ENCODE peak calls at places on chromosomes 5 and 9, in seven cellular contexts. Z, F, J, V, O, P and E are unnamed samples.

GRCh38 chr5:115575167-115576070 is 26.9 kb downstream of the TICAM2 start:
- DNase-seq in F (no peak), J (no peak), P (no peak), Z (peak; percentile 87), V (peak; percentile 72), O (no peak), E (no peak)

GRCh38 chr9:11992866-11993265 is 700.3 kb upstream of the TYRP1 start:
- DNase-seq in F (peak; percentile 39), V (peak; percentile 20), O (no peak), J (no peak), Z (no peak), P (no peak), E (no peak)

GRCh38 chr5:73135429-73136276 is 15.3 kb downstream of the TMEM171 start:
- DNase-seq in V (peak; percentile 45), P (peak; percentile 53), O (no peak), F (no peak), Z (peak; percentile 42), J (peak; percentile 93), E (no peak)

GRCh38 chr5:157540707-157541451 is 34.7 kb downstream of the ADAM19 start:
- DNase-seq in P (no peak), J (peak; percentile 67), V (peak; percentile 81), O (no peak), Z (peak; percentile 84), F (no peak), E (no peak)

GRCh38 chr5:173798127-173798810 is 89.9 kb upstream of the CPEB4 start:
- DNase-seq in V (no peak), Z (no peak), O (no peak), J (no peak), P (no peak), F (no peak), E (no peak)

GRCh38 chr5:9423611-9424010 is 122.3 kb downstream of the SEMA5A start:
- DNase-seq in V (peak; percentile 53), F (no peak), O (no peak), P (no peak), J (peak; percentile 38), Z (peak; percentile 69), E (no peak)

GRCh38 chr5:140977003-140977402 is 10.7 kb downstream of the PCDHAC2 start:
- DNase-seq in V (peak; percentile 53), J (no peak), P (no peak), F (no peak), O (no peak), Z (no peak), E (no peak)

GRCh38 chr5:127885176-127885575 is 182.0 kb downstream of the CCDC192 start:
- DNase-seq in F (no peak), J (no peak), Z (no peak), P (no peak), V (no peak), O (no peak), E (no peak)

GRCh38 chr5:175351126-175351525 is 92.9 kb downstream of the DRD1 start:
- DNase-seq in F (no peak), Z (no peak), P (no peak), V (no peak), J (no peak), O (no peak), E (no peak)

GRCh38 chr9:128120061-128120740 is 7.3 kb downstream of the PTGES2 start:
- DNase-seq in O (no peak), Z (no peak), P (no peak), J (no peak), F (no peak), V (no peak), E (no peak)

GRCh38 chr5:5422819-5423515 is 490 bp downstream of the ICE1 start:
- DNase-seq in J (no peak), Z (no peak), V (peak; percentile 24), F (no peak), P (no peak), O (no peak), E (no peak)

GRCh38 chr9:68704804-68705635 is at the start of gene PIP5K1B:
- DNase-seq in P (peak; percentile 81), J (peak; percentile 89), V (peak; percentile 54), F (peak; percentile 71), O (peak; percentile 84), Z (peak; percentile 29), E (peak; percentile 82)

GRCh38 chr9:94613003-94613402 is 19.4 kb upstream of the FBP2 start:
- DNase-seq in J (peak; percentile 24), F (no peak), Z (no peak), P (no peak), O (no peak), V (no peak), E (no peak)

GRCh38 chr9:124066783-124067563 is 55.4 kb downstream of the LHX2 start:
- DNase-seq in P (no peak), Z (no peak), J (no peak), O (peak; percentile 7), F (no peak), V (no peak), E (no peak)

GRCh38 chr9:96022445-96023031 is 147.0 kb downstream of the ERCC6L2 start:
- DNase-seq in Z (no peak), O (no peak), V (no peak), P (peak; percentile 80), J (peak; percentile 75), F (peak; percentile 36), E (peak; percentile 64)

GRCh38 chr9:133907302-133907880 is 84.7 kb downstream of the VAV2 start:
- DNase-seq in O (no peak), V (no peak), P (no peak), Z (no peak), J (no peak), F (no peak), E (no peak)

GRCh38 chr5:103262422-103262871 is 3.9 kb downstream of the MACIR start:
- DNase-seq in V (peak; percentile 23), P (no peak), J (no peak), Z (peak; percentile 32), O (no peak), F (no peak), E (no peak)

GRCh38 chr5:154528005-154528594 is 50.1 kb upstream of the HAND1 start:
- DNase-seq in F (no peak), O (no peak), Z (no peak), J (no peak), P (no peak), V (no peak), E (no peak)

DNA sequence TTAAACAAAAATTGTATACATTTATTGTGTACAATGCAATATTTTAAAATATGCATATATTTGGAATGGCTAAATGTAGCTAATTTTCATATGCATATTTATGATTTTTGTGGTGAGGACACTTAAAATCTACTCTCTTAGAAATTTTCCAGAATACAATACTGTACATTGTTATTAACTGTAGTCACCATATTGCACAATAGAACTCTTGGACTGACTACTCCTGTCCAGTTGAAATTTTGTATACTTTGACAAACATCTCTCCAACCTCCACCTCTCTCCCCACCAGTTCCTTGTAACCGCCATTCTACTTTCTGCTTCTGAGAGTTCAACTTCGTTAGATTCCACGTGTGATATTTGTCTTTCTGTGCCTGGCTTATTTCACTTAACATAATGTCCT is 49.2 kb upstream of the TAF11L2 start:
- DNase-seq in O (no peak), P (no peak), F (no peak), J (no peak), Z (peak; percentile 27), V (peak; percentile 2), E (no peak)
- H3K23ac ChIP-seq in O (no peak overlapping the region), P (no peak overlapping the region), F (no peak overlapping the region), J (no peak overlapping the region), Z (no peak overlapping the region), V (no peak overlapping the region), E (no peak overlapping the region)

GRCh38 chr9:37534901-37535300 is 41.3 kb downstream of the FBXO10 start:
- DNase-seq in O (no peak), F (peak; percentile 12), Z (no peak), J (no peak), V (no peak), P (no peak), E (no peak)
- H3K23ac ChIP-seq in O (no peak overlapping the region), F (no peak overlapping the region), Z (no peak overlapping the region), J (no peak overlapping the region), V (no peak overlapping the region), P (no peak overlapping the region), E (no peak overlapping the region)

DNA sequence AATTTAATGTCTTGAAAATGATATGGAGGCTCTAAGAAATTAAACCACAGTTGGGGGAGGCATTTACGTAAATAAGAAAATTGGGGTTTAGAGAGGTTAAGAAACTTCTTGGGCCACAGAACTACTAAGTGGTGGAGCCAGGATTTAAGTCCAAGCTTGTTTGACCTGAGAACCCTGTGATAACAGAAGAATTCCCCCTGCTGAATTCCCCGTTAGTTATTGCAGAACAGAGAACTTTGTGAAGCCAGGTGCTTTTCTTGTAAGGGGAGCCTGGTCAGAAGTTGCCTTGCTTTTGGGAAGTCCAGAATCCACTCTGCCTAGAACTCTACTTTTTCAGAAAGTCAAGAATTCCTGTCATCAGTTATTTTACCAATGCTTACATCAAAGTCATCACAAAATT is 309.3 kb upstream of the SEMA6A start:
- DNase-seq in P (no peak), V (no peak), O (no peak), F (no peak), Z (no peak), J (no peak), E (no peak)
- H3K23ac ChIP-seq in P (no peak overlapping the region), V (no peak overlapping the region), O (no peak overlapping the region), F (no peak overlapping the region), Z (no peak overlapping the region), J (no peak overlapping the region), E (no peak overlapping the region)

GRCh38 chr9:122216798-122217418 is 11.8 kb downstream of the LHX6 start:
- DNase-seq in P (no peak), O (no peak), Z (no peak), J (peak; percentile 40), V (no peak), F (no peak), E (peak; percentile 66)
- H3K23ac ChIP-seq in P (no peak overlapping the region), O (no peak overlapping the region), Z (no peak overlapping the region), J (no peak overlapping the region), V (peak overlapping the region; percentile 23), F (no peak overlapping the region), E (no peak overlapping the region)

GRCh38 chr5:167688331-167688730 is 603.1 kb upstream of the WWC1 start:
- DNase-seq in Z (no peak), F (no peak), J (no peak), O (no peak), V (peak; percentile 18), P (no peak), E (no peak)

GRCh38 chr5:167678457-167678856 is 613.0 kb upstream of the WWC1 start:
- DNase-seq in P (no peak), O (no peak), F (no peak), J (peak; percentile 79), Z (no peak), V (no peak), E (no peak)

GRCh38 chr5:167688731-167689130 is 602.7 kb upstream of the WWC1 start:
- DNase-seq in O (no peak), V (peak; percentile 30), Z (peak; percentile 14), P (no peak), F (no peak), J (no peak), E (no peak)

DNA sequence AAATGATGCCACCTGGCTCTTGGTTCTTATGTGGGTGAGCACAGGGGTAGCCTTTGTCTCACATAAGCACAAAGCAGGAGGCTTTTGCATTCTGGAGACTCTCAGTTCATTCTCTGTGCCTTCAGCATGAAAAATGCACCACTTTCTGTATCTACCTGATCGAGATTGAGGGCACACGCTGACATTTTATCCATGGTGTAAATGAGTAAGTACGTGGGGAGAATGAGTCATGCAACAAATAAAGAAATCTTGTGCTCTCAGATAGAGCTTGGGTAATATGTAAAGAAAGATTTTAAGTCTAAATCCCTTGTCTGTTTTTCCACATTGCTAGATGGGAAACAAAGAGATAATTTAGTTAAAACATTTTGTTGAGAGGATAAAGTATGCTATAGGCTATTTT is 607.2 kb upstream of the WWC1 start:
- DNase-seq in V (no peak), J (no peak), O (no peak), Z (peak; percentile 15), P (no peak), F (no peak), E (no peak)
- H3K23ac ChIP-seq in V (no peak overlapping the region), J (no peak overlapping the region), O (no peak overlapping the region), Z (no peak overlapping the region), P (no peak overlapping the region), F (no peak overlapping the region), E (no peak overlapping the region)